ENCODE peak calls at places on chromosomes 13 and 19, in four cellular contexts. P is uterus, Z is HCT116, X is body of pancreas. W is an unnamed sample.

GRCh38 chr13:45949161-45949560 is 97.6 kb upstream of the SIAH3 start:
- DNase-seq in P (no peak), Z (no peak), X (no peak), W (no peak)

GRCh38 chr19:50819636-50820035 is 4.0 kb downstream of the KLK1 start:
- DNase-seq in P (no peak), Z (no peak), X (no peak), W (no peak)

GRCh38 chr19:16095071-16095571 is 16.6 kb upstream of the RAB8A start:
- DNase-seq in P (no peak), Z (no peak), X (no peak), W (no peak)

GRCh38 chr19:33860691-33861090 is 64.0 kb downstream of the KCTD15 start:
- DNase-seq in P (no peak), Z (no peak), X (no peak), W (no peak)

GRCh38 chr19:8336072-8336569 is 6.9 kb downstream of the KANK3 start:
- DNase-seq in P (no peak), Z (no peak), X (no peak), W (no peak)

GRCh38 chr13:51797664-51798488 is 6.1 kb downstream of the DHRS12 start:
- DNase-seq in P (peak), Z (peak), X (peak), W (peak)

GRCh38 chr13:103436057-103436654 is 369.9 kb upstream of the SLC10A2 start:
- DNase-seq in P (no peak), Z (no peak), X (no peak), W (no peak)

GRCh38 chr19:35122687-35123551 is 7.3 kb downstream of the FXYD3 start:
- DNase-seq in P (no peak), Z (no peak), X (no peak), W (no peak)

GRCh38 chr13:27139565-27139964 is 32.0 kb downstream of the USP12 start:
- DNase-seq in P (no peak), Z (no peak), X (no peak), W (no peak)

GRCh38 chr13:112079696-112080095 is 12.7 kb downstream of the SOX1 start:
- DNase-seq in P (no peak), Z (no peak), X (no peak), W (no peak)

GRCh38 chr13:32824671-32825070 is 191.6 kb upstream of the KL start:
- DNase-seq in P (no peak), Z (peak), X (no peak), W (no peak)

GRCh38 chr13:106490887-106491321 is 44.6 kb downstream of the EFNB2 start:
- DNase-seq in P (no peak), Z (no peak), X (no peak), W (no peak)
- H3K4me3 ChIP-seq in P (no peak), Z (no peak), X (no peak), W (no peak)

GRCh38 chr19:39540333-39540673 is 342 bp upstream of the EID2 start:
- DNase-seq in P (no peak), Z (no peak), X (no peak), W (no peak)
- TF ChIP-seq CTCF in P (no peak), Z (peak), X (no peak), W (no peak)

DNA sequence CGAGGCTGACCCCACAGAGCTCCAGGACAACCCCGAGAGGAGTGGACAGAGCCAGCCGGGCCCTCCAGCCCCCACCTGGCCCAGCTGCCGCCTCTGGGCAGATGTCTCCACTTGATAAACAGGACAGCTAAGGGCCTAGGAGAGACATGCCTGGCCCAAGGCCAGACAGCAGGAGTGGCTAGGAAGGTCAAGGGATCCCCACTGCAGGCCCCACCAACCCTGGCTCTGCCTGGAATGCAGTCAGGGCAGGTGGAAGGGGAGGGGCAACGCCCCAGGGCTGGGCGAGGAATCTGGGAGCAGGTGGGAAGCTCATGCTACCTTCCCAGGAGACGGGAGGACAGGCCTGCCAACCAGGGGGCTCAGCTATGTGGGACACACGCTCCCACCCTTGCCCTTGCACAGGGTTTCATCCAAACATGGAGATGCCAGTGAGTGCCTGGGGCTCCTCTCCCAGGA is 25.2 kb downstream of the SH3GL1 start:
- DNase-seq in P (no peak), Z (no peak), X (peak), W (no peak)
- H3K4me3 ChIP-seq in P (no peak), Z (peak), X (no peak), W (no peak)

DNA sequence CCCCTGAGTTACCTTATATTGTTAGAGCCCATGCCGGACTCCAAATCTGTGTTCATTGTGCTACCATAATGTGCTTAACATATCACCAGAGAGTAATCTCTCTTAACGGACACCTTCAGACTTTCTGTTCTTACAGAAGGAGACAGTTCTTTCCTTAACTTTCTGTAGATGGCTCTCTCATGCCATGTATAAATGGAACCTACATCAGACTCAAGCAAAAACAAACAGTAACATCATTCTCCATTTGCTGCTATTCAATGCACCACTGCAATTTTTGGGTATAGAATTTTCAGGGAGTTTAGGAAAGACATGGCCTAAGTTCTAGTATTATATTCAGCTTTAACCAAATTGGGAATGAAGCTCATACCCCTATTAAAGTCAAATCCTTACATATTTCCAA is 12.7 kb upstream of the UGGT2 start:
- DNase-seq in P (no peak), Z (no peak), X (no peak), W (no peak)
- TF ChIP-seq CTCF in P (peak), Z (no peak), X (no peak), W (peak)